ENCODE peak calls at places on chromosomes 7 and 10, in four cellular contexts. B is A549, C is HCT116, R is astrocyte. D is an unnamed sample.

GRCh38 chr10:103262229-103262628 is 14.7 kb upstream of the INA start:
- DNase-seq in B (no peak), C (no peak), R (no peak), D (no peak)

GRCh38 chr7:141161959-141162547 is 88.2 kb downstream of the TMEM178B start:
- DNase-seq in B (no peak), C (no peak), R (no peak), D (no peak)

GRCh38 chr10:4626919-4627318 is 199.1 kb upstream of the AKR1E2 start:
- DNase-seq in B (no peak), C (no peak), R (no peak), D (no peak)

GRCh38 chr7:104126411-104126841 is 81.4 kb downstream of the ORC5 start:
- DNase-seq in B (no peak), C (no peak), R (no peak), D (no peak)

GRCh38 chr7:74134117-74134539 is 40.0 kb upstream of the EIF4H start:
- DNase-seq in B (no peak), C (no peak), R (peak; percentile 38), D (no peak)

GRCh38 chr7:2010551-2011265 is 222.0 kb downstream of the MAD1L1 start:
- DNase-seq in B (no peak), C (no peak), R (no peak), D (no peak)

GRCh38 chr10:70575486-70575873 is 27.1 kb downstream of the PRF1 start:
- DNase-seq in B (no peak), C (no peak), R (peak; percentile 29), D (no peak)

GRCh38 chr10:22321831-22322662 is 1.1 kb downstream of the BMI1 start:
- DNase-seq in B (peak; percentile 34), C (no peak), R (peak; percentile 12), D (no peak)

GRCh38 chr10:11246752-11247467 is 229.2 kb downstream of the CELF2 start:
- DNase-seq in B (no peak), C (no peak), R (no peak), D (no peak)

GRCh38 chr10:70747192-70747965 is 37.8 kb downstream of the TBATA start:
- DNase-seq in B (no peak), C (no peak), R (no peak), D (no peak)

GRCh38 chr7:47508389-47509380 is 73.2 kb downstream of the TNS3 start:
- DNase-seq in B (no peak), C (no peak), R (no peak), D (no peak)
- H3K27ac ChIP-seq in B (no peak overlapping the region), C (no peak overlapping the region), R (no peak overlapping the region), D (no peak overlapping the region)

DNA sequence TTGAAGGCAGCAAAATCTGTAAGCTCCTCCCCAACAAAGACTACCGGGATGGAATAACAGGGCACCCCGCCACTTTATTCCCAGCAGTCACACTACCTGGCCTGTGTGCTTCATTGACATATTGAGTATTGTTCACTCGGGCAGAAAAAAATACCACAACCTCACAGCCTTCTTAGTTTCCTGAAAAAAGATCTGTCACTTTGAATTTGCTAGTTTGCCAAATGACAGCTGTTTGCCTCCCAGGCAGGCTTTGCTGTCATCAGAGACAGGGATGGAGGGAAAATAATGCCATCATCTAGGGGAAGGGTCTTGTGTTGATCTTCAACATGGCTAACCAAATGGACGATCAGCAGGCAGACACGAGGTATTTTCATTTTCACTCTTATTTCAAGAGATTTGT is 26.9 kb downstream of the BMPER start:
- DNase-seq in B (no peak), C (no peak), R (no peak), D (no peak)
- H3K4me3 ChIP-seq in B (no peak overlapping the region), C (no peak overlapping the region), R (no peak overlapping the region), D (no peak overlapping the region)

DNA sequence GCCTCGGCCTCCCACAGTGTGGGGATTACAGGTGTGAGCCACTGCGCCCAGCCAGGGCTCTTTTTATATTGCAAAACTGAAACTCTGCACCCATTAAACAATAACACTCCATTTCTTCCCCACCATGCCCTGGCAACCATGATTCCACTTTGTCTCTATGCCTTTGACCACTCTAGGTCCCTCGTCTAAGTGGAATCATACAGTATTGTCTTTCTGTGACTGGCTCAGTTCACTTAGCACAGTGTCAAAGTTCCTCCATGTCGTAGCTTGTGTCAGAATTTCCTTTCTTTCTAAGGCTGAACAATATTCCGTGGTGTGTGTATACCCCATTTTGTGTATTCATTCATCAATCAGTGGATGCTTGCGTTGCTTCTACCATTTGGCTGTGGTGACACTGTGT is 46.2 kb downstream of the CUX1 start:
- DNase-seq in B (no peak), C (no peak), R (no peak), D (no peak)
- H3K4me1 ChIP-seq in B (peaks cover 42% of the 10 kb centered on the region), C (peaks cover 11% of the 10 kb centered on the region), R (no peaks in the 10 kb centered on the region), D (peaks cover 5% of the 10 kb centered on the region)

DNA sequence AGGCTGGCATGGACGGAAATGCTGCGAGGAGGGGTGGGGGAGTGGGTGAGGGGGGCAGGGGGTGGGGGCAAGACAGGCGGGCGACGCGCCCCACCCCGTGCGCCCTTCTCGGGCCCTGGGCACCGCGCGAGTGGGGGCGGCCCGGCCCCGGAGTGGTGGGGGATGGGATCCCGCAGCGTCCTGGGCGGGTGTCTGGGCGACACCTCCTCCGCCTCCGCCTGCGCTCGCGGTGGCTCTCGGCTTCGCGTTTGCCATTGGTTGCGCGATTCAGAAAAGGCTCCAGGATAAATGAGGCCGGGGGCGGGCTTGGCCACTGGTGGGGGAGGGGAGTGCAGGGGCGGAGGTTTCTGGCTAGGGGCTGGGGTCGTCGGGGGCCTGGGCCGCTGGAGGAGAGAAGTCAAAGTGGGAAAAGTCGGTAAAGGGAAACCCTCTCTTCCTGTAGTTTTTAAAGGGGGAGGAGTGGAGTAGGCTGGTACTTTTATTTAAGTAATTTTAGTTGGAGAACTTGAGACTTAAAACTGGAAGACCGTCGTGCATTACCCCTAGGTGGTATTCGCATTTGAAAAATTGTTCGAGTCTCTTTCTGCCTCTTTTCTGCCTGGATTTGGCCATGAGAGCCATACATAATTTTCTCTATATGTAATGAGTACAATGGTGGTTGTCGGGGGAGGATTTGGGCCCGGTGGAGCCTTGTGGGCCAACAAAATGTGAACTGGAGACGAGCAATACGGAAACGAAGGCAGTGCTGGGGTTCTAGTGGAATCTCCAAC is 984 bp upstream of the IGF2BP3 start:
- DNase-seq in B (peak; percentile 80), C (peak; percentile 72), R (peak; percentile 51), D (peak; percentile 81)
- H3K27ac ChIP-seq in B (peak overlapping the region; percentile 97), C (peak overlapping the region; percentile 97), R (peak overlapping the region; percentile 80), D (no peak overlapping the region)

D was measured in iPS DF 6.9.